ENCODE peak calls at places on chromosome 14, in five cellular contexts. C, N, M, H and J are unnamed samples.

GRCh38 chr14:92644166-92644565 is 104.3 kb downstream of the LGMN start:
- DNase-seq in C (no peak), N (no peak), M (no peak), H (no peak), J (no peak)

GRCh38 chr14:37078131-37078530 is 94.3 kb downstream of the SLC25A21 start:
- DNase-seq in C (no peak), N (no peak), M (no peak), H (no peak), J (no peak)

GRCh38 chr14:102362084-102362483 is 606 bp downstream of the CINP start:
- DNase-seq in C (no peak), N (no peak), M (peak; percentile 45), H (no peak), J (no peak)

GRCh38 chr14:20904393-20905029 is 13.3 kb downstream of the RNASE3 start:
- DNase-seq in C (no peak), N (peak; percentile 63), M (no peak), H (no peak), J (no peak)

GRCh38 chr14:24071144-24071697 is at the start of gene CPNE6:
- DNase-seq in C (peak; percentile 37), N (no peak), M (no peak), H (no peak), J (no peak)

GRCh38 chr14:53190938-53191337 is 37.8 kb upstream of the DDHD1 start:
- DNase-seq in C (no peak), N (no peak), M (no peak), H (no peak), J (no peak)

GRCh38 chr14:81366259-81366658 is 33.9 kb downstream of the STON2 start:
- DNase-seq in C (no peak), N (no peak), M (no peak), H (no peak), J (no peak)

GRCh38 chr14:73743431-73743931 is 29.3 kb upstream of the PNMA1 start:
- DNase-seq in C (no peak), N (peak; percentile 92), M (no peak), H (no peak), J (peak; percentile 73)

GRCh38 chr14:100035700-100036099 is 29.5 kb upstream of the EVL start:
- DNase-seq in C (no peak), N (no peak), M (no peak), H (no peak), J (no peak)

GRCh38 chr14:101917413-101918124 is 46.8 kb upstream of the DYNC1H1 start:
- DNase-seq in C (no peak), N (no peak), M (no peak), H (no peak), J (no peak)

GRCh38 chr14:56374421-56374820 is 205.2 kb upstream of the TMEM260 start:
- DNase-seq in C (no peak), N (no peak), M (no peak), H (no peak), J (no peak)

GRCh38 chr14:63543826-63544320 is 696 bp upstream of the PPP2R5E start:
- DNase-seq in C (no peak), N (no peak), M (peak; percentile 24), H (no peak), J (no peak)

GRCh38 chr14:62602712-62603111 is 442.5 kb downstream of the KCNH5 start:
- DNase-seq in C (no peak), N (no peak), M (no peak), H (no peak), J (no peak)

GRCh38 chr14:61355892-61356325 is 34.5 kb downstream of the PRKCH start:
- DNase-seq in C (no peak), N (no peak), M (no peak), H (peak; percentile 74), J (peak; percentile 64)

GRCh38 chr14:53273671-53274072 is 120.5 kb upstream of the DDHD1 start:
- DNase-seq in C (no peak), N (no peak), M (no peak), H (peak; percentile 29), J (no peak)

GRCh38 chr14:89237923-89238529 is 179.0 kb downstream of the FOXN3 start:
- DNase-seq in C (no peak), N (no peak), M (no peak), H (no peak), J (no peak)

GRCh38 chr14:93648440-93649168 is 139.7 kb downstream of the PRIMA1 start:
- DNase-seq in C (no peak), N (peak; percentile 14), M (no peak), H (no peak), J (no peak)

GRCh38 chr14:70649803-70650202 is 8.1 kb downstream of the TTC9 start:
- DNase-seq in C (no peak), N (no peak), M (no peak), H (no peak), J (no peak)

GRCh38 chr14:29645117-29645516 is 282.5 kb downstream of the PRKD1 start:
- DNase-seq in C (no peak), N (no peak), M (no peak), H (no peak), J (no peak)

GRCh38 chr14:65751510-65751909 is 339.0 kb downstream of the FUT8 start:
- DNase-seq in C (no peak), N (no peak), M (no peak), H (no peak), J (no peak)